ENCODE peak calls at places on chromosomes 7 and 10, in eight cellular contexts. P, M, S, I, O, G, Y and F are unnamed samples.
A peak's percentile ranks its signal among the peaks of the same experiment; 100 is the strongest.

GRCh38 chr7:103343758-103344452 is 662 bp downstream of the DNAJC2 start:
- DNase-seq in G (no peak), P (no peak), I (peak; percentile 34), O (peak; percentile 73), S (no peak), M (peak; percentile 44), Y (peak; percentile 13), F (peak; percentile 29)

GRCh38 chr10:6722616-6723004 is 142.5 kb upstream of the PRKCQ start:
- DNase-seq in I (no peak), P (no peak), G (no peak), Y (no peak), S (no peak), M (no peak), O (no peak), F (no peak)

GRCh38 chr7:97512441-97513207 is 219.3 kb upstream of the TAC1 start:
- DNase-seq in G (no peak), P (no peak), O (no peak), I (no peak), Y (no peak), M (no peak), S (no peak), F (no peak)

GRCh38 chr10:129161184-129161583 is 305.9 kb upstream of the MGMT start:
- DNase-seq in S (peak; percentile 31), P (no peak), Y (no peak), G (no peak), M (no peak), O (no peak), I (no peak), F (no peak)

GRCh38 chr7:16261654-16262053 is 159.7 kb downstream of the CRPPA start:
- DNase-seq in I (no peak), O (no peak), P (no peak), Y (no peak), G (no peak), M (no peak), S (no peak), F (no peak)

GRCh38 chr10:58385784-58386112 is 538 bp downstream of the TFAM start:
- DNase-seq in P (no peak), G (no peak), S (peak; percentile 35), O (peak; percentile 70), M (peak; percentile 22), Y (no peak), I (peak; percentile 43), F (peak; percentile 34)

GRCh38 chr7:3880221-3880935 is 579.3 kb downstream of the SDK1 start:
- DNase-seq in O (no peak), Y (no peak), S (no peak), P (no peak), G (no peak), I (no peak), M (no peak), F (no peak)

GRCh38 chr10:100364735-100365391 is 17.8 kb downstream of the SCD start:
- DNase-seq in P (no peak), I (peak; percentile 87), S (no peak), M (no peak), G (peak; percentile 81), O (no peak), Y (no peak), F (peak; percentile 99)

GRCh38 chr10:71933651-71934050 is 30.5 kb upstream of the CHST3 start:
- DNase-seq in G (no peak), Y (no peak), O (no peak), P (no peak), M (no peak), S (no peak), I (no peak), F (no peak)

GRCh38 chr7:14691597-14692203 is 210.9 kb downstream of the DGKB start:
- DNase-seq in M (peak; percentile 47), I (peak; percentile 87), P (peak; percentile 4), Y (no peak), S (peak; percentile 68), G (peak; percentile 58), O (peak; percentile 82), F (peak; percentile 45)

GRCh38 chr10:119252051-119252465 is 44.7 kb downstream of the GRK5 start:
- DNase-seq in O (no peak), Y (no peak), G (no peak), M (no peak), P (no peak), I (no peak), S (no peak), F (no peak)

GRCh38 chr10:127922675-127923366 is 15.9 kb downstream of the PTPRE start:
- DNase-seq in S (no peak), Y (no peak), M (no peak), P (no peak), I (peak; percentile 53), O (no peak), G (peak; percentile 90), F (peak; percentile 44)

GRCh38 chr10:71920540-71921318 is 43.5 kb upstream of the CHST3 start:
- DNase-seq in Y (no peak), O (no peak), M (no peak), I (no peak), P (no peak), G (no peak), S (no peak), F (no peak)

GRCh38 chr7:103114576-103115008 is 34.3 kb downstream of the NAPEPLD start:
- DNase-seq in G (no peak), S (no peak), I (no peak), Y (no peak), M (no peak), O (no peak), P (no peak), F (no peak)

GRCh38 chr10:122487231-122487765 is 25.9 kb downstream of the HTRA1 start:
- DNase-seq in M (no peak), G (no peak), O (no peak), S (no peak), P (no peak), Y (no peak), I (no peak), F (no peak)

GRCh38 chr7:111045469-111045868 is 45.5 kb upstream of the LRRN3 start:
- DNase-seq in O (no peak), S (no peak), G (no peak), I (peak; percentile 48), M (no peak), Y (no peak), P (no peak), F (no peak)

GRCh38 chr7:64320547-64321495 is 7.1 kb downstream of the ZNF736 start:
- DNase-seq in O (peak; percentile 58), G (no peak), Y (no peak), M (peak; percentile 85), P (no peak), S (no peak), I (no peak), F (no peak)

GRCh38 chr10:100878291-100878910 is 34.4 kb upstream of the SLF2 start:
- DNase-seq in Y (no peak), M (peak; percentile 86), S (peak; percentile 75), O (peak; percentile 85), P (peak; percentile 51), G (no peak), I (peak; percentile 77), F (peak; percentile 48)

GRCh38 chr10:69959911-69960310 is 92.7 kb upstream of the MACROH2A2 start:
- DNase-seq in S (no peak), I (no peak), Y (no peak), O (peak; percentile 77), M (peak; percentile 67), P (no peak), G (no peak), F (no peak)

GRCh38 chr7:158374586-158374985 is 213.0 kb downstream of the PTPRN2 start:
- DNase-seq in Y (no peak), O (no peak), M (no peak), P (no peak), G (no peak), I (no peak), S (no peak), F (no peak)
- H3K9me3 ChIP-seq in Y (no peaks in the 10 kb centered on the region), O (no peaks in the 10 kb centered on the region), M (no peaks in the 10 kb centered on the region), P (peaks cover 82% of the 10 kb centered on the region), G (no peaks in the 10 kb centered on the region), I (no peaks in the 10 kb centered on the region), S (no peaks in the 10 kb centered on the region), F (no peaks in the 10 kb centered on the region)

GRCh38 chr10:117138838-117139580 is 939 bp upstream of the VAX1 start:
- DNase-seq in M (no peak), G (no peak), Y (no peak), P (no peak), I (no peak), O (no peak), S (peak; percentile 88), F (no peak)

GRCh38 chr10:117137031-117137910 is 799 bp downstream of the VAX1 start:
- DNase-seq in P (no peak), Y (no peak), O (no peak), G (no peak), M (no peak), I (no peak), S (no peak), F (no peak)

GRCh38 chr10:117140525-117140902 is 2.4 kb upstream of the VAX1 start:
- DNase-seq in I (no peak), Y (no peak), M (no peak), O (no peak), S (no peak), G (no peak), P (no peak), F (no peak)

GRCh38 chr10:117137911-117138642 is at the start of gene VAX1:
- DNase-seq in G (no peak), S (no peak), O (no peak), Y (no peak), I (no peak), P (no peak), M (no peak), F (no peak)

GRCh38 chr10:117139581-117140524 is 1.8 kb upstream of the VAX1 start:
- DNase-seq in O (no peak), G (no peak), S (no peak), P (no peak), I (no peak), Y (no peak), M (no peak), F (no peak)
- H3K9me3 ChIP-seq in O (peaks cover 5% of the 10 kb centered on the region), G (peaks cover under 1% of the 10 kb centered on the region), S (peaks cover 5% of the 10 kb centered on the region), P (peaks cover 20% of the 10 kb centered on the region), I (no peaks in the 10 kb centered on the region), Y (no peaks in the 10 kb centered on the region), M (no peaks in the 10 kb centered on the region), F (no peaks in the 10 kb centered on the region)

GRCh38 chr7:7779888-7780287 is 61.5 kb upstream of the RPA3 start:
- DNase-seq in O (no peak), I (no peak), S (no peak), M (no peak), G (no peak), P (no peak), Y (no peak), F (no peak)
- H3K9me3 ChIP-seq in O (no peaks in the 10 kb centered on the region), I (no peaks in the 10 kb centered on the region), S (no peaks in the 10 kb centered on the region), M (no peaks in the 10 kb centered on the region), G (no peaks in the 10 kb centered on the region), P (no peaks in the 10 kb centered on the region), Y (no peaks in the 10 kb centered on the region), F (no peaks in the 10 kb centered on the region)

GRCh38 chr10:87072449-87072848 is 22.2 kb downstream of the GLUD1 start:
- DNase-seq in M (no peak), G (no peak), P (no peak), S (no peak), O (no peak), I (no peak), Y (no peak), F (no peak)

GRCh38 chr10:87066865-87067264 is 27.8 kb downstream of the GLUD1 start:
- DNase-seq in I (no peak), S (no peak), P (no peak), G (no peak), Y (no peak), M (no peak), O (no peak), F (no peak)

GRCh38 chr10:87064651-87065050 is 30.0 kb downstream of the GLUD1 start:
- DNase-seq in Y (no peak), I (no peak), S (no peak), M (no peak), O (peak; percentile 11), G (no peak), P (no peak), F (no peak)

GRCh38 chr10:87066178-87066577 is 28.5 kb downstream of the GLUD1 start:
- DNase-seq in P (no peak), M (no peak), S (no peak), Y (no peak), I (no peak), G (no peak), O (no peak), F (no peak)

GRCh38 chr10:87068281-87068680 is 26.4 kb downstream of the GLUD1 start:
- DNase-seq in M (no peak), S (no peak), G (no peak), Y (no peak), O (peak; percentile 24), I (no peak), P (no peak), F (no peak)
- H3K9me3 ChIP-seq in M (no peaks in the 10 kb centered on the region), S (no peaks in the 10 kb centered on the region), G (no peaks in the 10 kb centered on the region), Y (no peaks in the 10 kb centered on the region), O (no peaks in the 10 kb centered on the region), I (no peaks in the 10 kb centered on the region), P (no peaks in the 10 kb centered on the region), F (no peaks in the 10 kb centered on the region)